ENCODE peak calls at places on chromosomes 6 and 20, in eight cellular contexts. I, W, K, R, V, E, Y and N are unnamed samples.

GRCh38 chr20:42604998-42605970 is 584.4 kb downstream of the PTPRT start:
- DNase-seq in I (no peak), E (no peak), Y (no peak), V (no peak), R (no peak), K (no peak), W (no peak), N (no peak)

GRCh38 chr20:64103871-64104666 is 3.3 kb downstream of the NPBWR2 start:
- DNase-seq in I (no peak), Y (no peak), E (no peak), K (no peak), V (no peak), W (no peak), R (no peak), N (no peak)

GRCh38 chr6:126307859-126308258 is 32.1 kb upstream of the CENPW start:
- DNase-seq in K (peak), I (peak), R (no peak), E (no peak), V (no peak), W (peak), Y (no peak), N (peak)

GRCh38 chr6:169545956-169546355 is 155.9 kb downstream of the WDR27 start:
- DNase-seq in Y (no peak), E (no peak), W (no peak), K (no peak), R (no peak), V (no peak), I (no peak), N (no peak)

GRCh38 chr20:10194166-10194565 is 24.5 kb upstream of the SNAP25 start:
- DNase-seq in V (no peak), K (no peak), R (no peak), I (no peak), Y (no peak), E (no peak), W (no peak), N (no peak)

GRCh38 chr6:111353914-111354464 is 129.0 kb downstream of the REV3L start:
- DNase-seq in E (no peak), I (no peak), V (no peak), K (no peak), Y (no peak), W (no peak), R (no peak), N (no peak)

GRCh38 chr20:36268501-36269342 is 32.4 kb downstream of the AAR2 start:
- DNase-seq in R (no peak), Y (no peak), W (no peak), V (no peak), K (no peak), E (no peak), I (no peak), N (no peak)

GRCh38 chr6:1778693-1779235 is 169.0 kb downstream of the FOXC1 start:
- DNase-seq in V (no peak), K (no peak), R (no peak), E (no peak), I (no peak), W (no peak), Y (no peak), N (no peak)

GRCh38 chr20:41654884-41655283 is 36.7 kb upstream of the CHD6 start:
- DNase-seq in R (no peak), V (no peak), K (no peak), I (peak), Y (no peak), W (peak), E (no peak), N (no peak)

GRCh38 chr6:111576302-111576701 is 29.4 kb downstream of the TRAF3IP2 start:
- DNase-seq in K (no peak), W (no peak), I (no peak), E (no peak), V (no peak), Y (no peak), R (no peak), N (no peak)

GRCh38 chr20:44218441-44218840 is 7.9 kb upstream of the OSER1 start:
- DNase-seq in E (peak), R (no peak), W (no peak), I (no peak), K (no peak), Y (peak), V (no peak), N (no peak)

GRCh38 chr6:6007311-6008113 is 787 bp upstream of the NRN1 start:
- DNase-seq in V (no peak), K (no peak), I (no peak), E (no peak), W (peak), R (peak), Y (no peak), N (no peak)

GRCh38 chr6:2795960-2796359 is 30.8 kb downstream of the WRNIP1 start:
- DNase-seq in W (no peak), V (no peak), K (no peak), I (no peak), E (no peak), R (no peak), Y (no peak), N (no peak)

GRCh38 chr20:57074386-57074785 is 192.1 kb downstream of the BMP7 start:
- DNase-seq in W (no peak), V (no peak), E (no peak), Y (no peak), K (no peak), I (no peak), R (no peak), N (no peak)

GRCh38 chr6:27209659-27210269 is 37.7 kb upstream of the PRSS16 start:
- DNase-seq in K (no peak), I (no peak), R (peak), V (no peak), Y (no peak), E (no peak), W (no peak), N (no peak)

GRCh38 chr20:10595230-10595629 is 78.6 kb downstream of the JAG1 start:
- DNase-seq in I (no peak), K (no peak), R (no peak), V (no peak), W (no peak), E (no peak), Y (no peak), N (no peak)

GRCh38 chr20:7924692-7925091 is 15.6 kb downstream of the HAO1 start:
- DNase-seq in E (no peak), Y (no peak), W (peak), V (no peak), I (peak), R (no peak), K (peak), N (peak)

GRCh38 chr6:170165085-170165484 is 125.8 kb downstream of the DLL1 start:
- DNase-seq in W (peak), R (no peak), Y (no peak), I (no peak), K (no peak), V (no peak), E (no peak), N (no peak)

GRCh38 chr6:152368761-152369624 is 268.2 kb downstream of the SYNE1 start:
- DNase-seq in W (no peak), E (no peak), K (no peak), I (no peak), V (no peak), R (no peak), Y (no peak), N (no peak)

GRCh38 chr6:79676785-79677736 is 45.9 kb downstream of the SH3BGRL2 start:
- DNase-seq in Y (no peak), V (no peak), I (no peak), W (no peak), E (no peak), R (no peak), K (no peak), N (no peak)